ENCODE peak calls at places on chromosomes 13 and 19, in nine cellular contexts. M is PC-3; P is thoracic aorta; X is activated T-helper 2 cell treated with anti-CD3 and anti-CD28 coated beads, Interferon-gamma antibody, Interleukin-2, Interleukin-4, amounts not matched to agents 10 μg/mL and 5 μg/mL and 100 μg/mL, durations not matched to agents 14 hours and 24 hours and 36 hours; U is T-cell; T is Karpas-422; E is stimulated activated CD8-positive, alpha-beta memory T cell treated with anti-CD3 and anti-CD28 coated beads, Interleukin-15, amount 100 ng/mL, for 24 hours; D is body of pancreas; O is activated CD4-positive, CD25-positive, alpha-beta regulatory T cell. Y is an unnamed sample.
A peak's percentile ranks its signal among the peaks of the same experiment; 100 is the strongest.

GRCh38 chr13:54029226-54029625 is 1000.6 kb downstream of the OLFM4 start:
- DNase-seq in M (peak; percentile 67), P (no peak), X (no peak), U (no peak), T (peak; percentile 88), E (no peak), D (peak; percentile 28), O (no peak), Y (no peak)

GRCh38 chr13:89920461-89920860 is 1427.0 kb upstream of the MIR17HG start:
- DNase-seq in M (no peak), P (no peak), X (no peak), U (no peak), T (no peak), E (no peak), D (no peak), O (no peak), Y (no peak)

GRCh38 chr13:30715837-30716236 is 19.5 kb upstream of the ALOX5AP start:
- DNase-seq in M (no peak), P (no peak), X (no peak), U (no peak), T (no peak), E (no peak), D (no peak), O (no peak), Y (no peak)

GRCh38 chr13:109730832-109731335 is 55.5 kb downstream of the IRS2 start:
- DNase-seq in M (no peak), P (no peak), X (no peak), U (no peak), T (no peak), E (no peak), D (no peak), O (no peak), Y (no peak)

GRCh38 chr13:57832187-57832586 is 200.6 kb downstream of the PCDH17 start:
- DNase-seq in M (no peak), P (no peak), X (no peak), U (no peak), T (no peak), E (no peak), D (no peak), O (no peak), Y (no peak)

GRCh38 chr19:28508666-28509065 is 704.3 kb downstream of the UQCRFS1 start:
- DNase-seq in M (no peak), P (no peak), X (no peak), U (no peak), T (no peak), E (no peak), D (no peak), O (no peak), Y (no peak)

GRCh38 chr19:22806418-22806817 is 22.5 kb upstream of the ZNF99 start:
- DNase-seq in M (no peak), P (no peak), X (no peak), U (no peak), T (no peak), E (no peak), D (no peak), O (no peak), Y (no peak)

GRCh38 chr19:31066385-31066784 is 282.9 kb downstream of the TSHZ3 start:
- DNase-seq in M (peak; percentile 40), P (no peak), X (no peak), U (no peak), T (no peak), E (no peak), D (no peak), O (no peak), Y (no peak)

GRCh38 chr19:56810260-56810659 is 30.3 kb downstream of the PEG3 start:
- DNase-seq in M (no peak), P (no peak), X (no peak), U (no peak), T (no peak), E (no peak), D (no peak), O (no peak), Y (no peak)

GRCh38 chr19:35673121-35673804 is 6.9 kb downstream of the UPK1A start:
- DNase-seq in M (no peak), P (no peak), X (peak; percentile 43), U (no peak), T (no peak), E (no peak), D (peak; percentile 50), O (no peak), Y (peak; percentile 66)

GRCh38 chr19:35350591-35350990 is 2.9 kb downstream of the FFAR1 start:
- DNase-seq in M (no peak), P (no peak), X (no peak), U (no peak), T (peak; percentile 47), E (no peak), D (peak; percentile 34), O (no peak), Y (no peak)